ENCODE peak calls at places on chromosome 20, in eight cellular contexts. U, D, M, S, E, N, L and Q are unnamed samples.

GRCh38 chr20:57622579-57623381 is 2.6 kb upstream of the ZBP1 start:
- DNase-seq in L (no peak), E (no peak), N (peak; percentile 37), D (no peak), U (peak; percentile 56), S (no peak), M (peak; percentile 79), Q (peak; percentile 44)

GRCh38 chr20:62208805-62209755 is 11.0 kb downstream of the HRH3 start:
- DNase-seq in E (no peak), L (no peak), S (no peak), N (no peak), D (no peak), U (no peak), M (no peak), Q (no peak)

GRCh38 chr20:34703573-34704176 is 469 bp upstream of the TP53INP2 start:
- DNase-seq in M (peak; percentile 58), E (peak; percentile 22), D (peak; percentile 77), S (no peak), U (peak; percentile 29), N (peak; percentile 37), L (no peak), Q (peak; percentile 23)

GRCh38 chr20:42461965-42462593 is 727.6 kb downstream of the PTPRT start:
- DNase-seq in U (no peak), M (no peak), D (no peak), L (no peak), N (no peak), E (no peak), S (no peak), Q (no peak)

GRCh38 chr20:57900226-57900905 is 190.6 kb upstream of the PMEPA1 start:
- DNase-seq in S (no peak), D (peak; percentile 37), U (no peak), E (no peak), N (no peak), M (no peak), L (no peak), Q (no peak)

GRCh38 chr20:54704032-54704635 is 228.7 kb downstream of the DOK5 start:
- DNase-seq in L (no peak), D (no peak), E (no peak), M (no peak), N (no peak), U (no peak), S (no peak), Q (no peak)

GRCh38 chr20:14189794-14190402 is 147.5 kb downstream of the FLRT3 start:
- DNase-seq in M (no peak), U (no peak), N (peak; percentile 62), L (no peak), E (no peak), D (no peak), S (no peak), Q (no peak)

GRCh38 chr20:2596673-2597279 is 55.7 kb upstream of the NOP56 start:
- DNase-seq in N (peak; percentile 5), D (no peak), E (no peak), L (no peak), M (no peak), U (no peak), S (no peak), Q (no peak)

GRCh38 chr20:1893721-1894470 is 1.3 kb upstream of the SIRPA start:
- DNase-seq in S (no peak), M (no peak), E (peak; percentile 39), U (no peak), L (no peak), N (no peak), D (peak; percentile 69), Q (no peak)

GRCh38 chr20:59678951-59679350 is 74.6 kb downstream of the PHACTR3 start:
- DNase-seq in N (no peak), D (no peak), E (no peak), L (no peak), S (no peak), U (no peak), M (no peak), Q (no peak)

GRCh38 chr20:50834599-50835005 is 39.7 kb downstream of the BCAS4 start:
- DNase-seq in S (no peak), L (no peak), D (no peak), M (no peak), U (no peak), N (peak; percentile 94), E (no peak), Q (no peak)

GRCh38 chr20:5973172-5973571 is 22.7 kb downstream of the MCM8 start:
- DNase-seq in L (no peak), D (no peak), M (no peak), U (no peak), S (no peak), N (peak; percentile 68), E (no peak), Q (no peak)

GRCh38 chr20:58213112-58213511 is 15.3 kb downstream of the ANKRD60 start:
- DNase-seq in U (no peak), E (no peak), M (no peak), S (no peak), D (no peak), L (no peak), N (no peak), Q (no peak)

GRCh38 chr20:25987073-25987927 is 290.6 kb upstream of the ZNF337 start:
- DNase-seq in E (peak; percentile 43), N (peak; percentile 10), U (peak; percentile 48), D (no peak), L (peak; percentile 35), S (no peak), M (peak; percentile 27), Q (peak; percentile 59)

GRCh38 chr20:17589161-17589834 is 19.4 kb downstream of the DSTN start:
- DNase-seq in E (no peak), D (no peak), S (no peak), M (no peak), U (no peak), N (no peak), L (no peak), Q (no peak)

GRCh38 chr20:36975085-36975829 is 23.7 kb upstream of the SAMHD1 start:
- DNase-seq in U (no peak), E (no peak), L (no peak), N (no peak), D (peak; percentile 14), M (peak; percentile 33), S (no peak), Q (no peak)

GRCh38 chr20:37395411-37395800 is 49.5 kb downstream of the SRC start:
- DNase-seq in D (no peak), U (peak; percentile 12), N (no peak), M (no peak), E (no peak), S (no peak), L (no peak), Q (no peak)

GRCh38 chr20:2626853-2627541 is 25.4 kb upstream of the NOP56 start:
- DNase-seq in D (no peak), U (no peak), L (no peak), N (peak; percentile 51), M (peak; percentile 74), S (no peak), E (no peak), Q (no peak)

GRCh38 chr20:49696594-49696993 is 17.1 kb downstream of the B4GALT5 start:
- DNase-seq in E (no peak), N (no peak), M (no peak), U (no peak), D (no peak), L (no peak), S (no peak), Q (no peak)

GRCh38 chr20:22466447-22467171 is 117.8 kb downstream of the FOXA2 start:
- DNase-seq in U (no peak), D (no peak), N (no peak), M (no peak), L (no peak), S (no peak), E (no peak), Q (no peak)

GRCh38 chr20:47137231-47137865 is 219.2 kb downstream of the ZMYND8 start:
- DNase-seq in L (no peak), D (no peak), N (peak; percentile 40), E (no peak), S (no peak), U (no peak), M (no peak), Q (no peak)

GRCh38 chr20:17568972-17569471 is 853 bp upstream of the DSTN start:
- DNase-seq in D (peak; percentile 98), U (peak; percentile 80), N (peak; percentile 99), E (peak; percentile 89), L (peak; percentile 82), S (peak; percentile 72), M (peak; percentile 90), Q (peak; percentile 80)

GRCh38 chr20:17456226-17456625 is 75.0 kb downstream of the BFSP1 start:
- DNase-seq in D (no peak), U (no peak), L (no peak), N (no peak), M (no peak), S (no peak), E (no peak), Q (no peak)

GRCh38 chr20:19827818-19828217 is 69.8 kb downstream of the RIN2 start:
- DNase-seq in N (no peak), D (no peak), L (no peak), M (no peak), U (no peak), E (no peak), S (no peak), Q (no peak)
- H3K4me3 ChIP-seq in N (no peak overlapping the region), D (no peak overlapping the region), L (no peak overlapping the region), M (no peak overlapping the region), U (no peak overlapping the region), E (no peak overlapping the region), S (no peak overlapping the region), Q (no peak overlapping the region)

GRCh38 chr20:53444386-53444785 is 149.3 kb downstream of the ZNF217 start:
- DNase-seq in L (peak; percentile 18), S (no peak), M (no peak), U (no peak), D (no peak), E (no peak), N (no peak), Q (peak; percentile 83)

GRCh38 chr20:53447271-53447670 is 146.4 kb downstream of the ZNF217 start:
- DNase-seq in D (no peak), L (no peak), N (no peak), E (no peak), S (no peak), U (no peak), M (no peak), Q (no peak)

GRCh38 chr20:53445276-53445675 is 148.4 kb downstream of the ZNF217 start:
- DNase-seq in U (no peak), M (no peak), S (no peak), D (no peak), E (no peak), L (no peak), N (no peak), Q (no peak)

GRCh38 chr20:53448426-53448825 is 145.2 kb downstream of the ZNF217 start:
- DNase-seq in D (no peak), S (no peak), M (no peak), N (no peak), U (no peak), L (no peak), E (no peak), Q (no peak)

GRCh38 chr20:53448875-53449274 is 144.8 kb downstream of the ZNF217 start:
- DNase-seq in N (no peak), S (no peak), L (no peak), D (no peak), U (no peak), E (no peak), M (no peak), Q (no peak)
- H3K9me3 ChIP-seq in N (no peaks in the 10 kb centered on the region), S (no peaks in the 10 kb centered on the region), L (no peaks in the 10 kb centered on the region), D (no peaks in the 10 kb centered on the region), U (no peaks in the 10 kb centered on the region), E (peaks cover 6% of the 10 kb centered on the region), M (peaks cover 9% of the 10 kb centered on the region), Q (no peaks in the 10 kb centered on the region)

GRCh38 chr20:33008336-33009213 is 1.1 kb downstream of the BPIFB2 start:
- DNase-seq in U (no peak), L (no peak), E (no peak), M (no peak), N (no peak), D (no peak), S (no peak), Q (no peak)
- TF ChIP-seq POLR2A in U (no peak), L (no peak), E (no peak), M (no peak), N (no peak), D (no peak), S (no peak), Q (no peak)

GRCh38 chr20:31595380-31595653 is 9.8 kb upstream of the ID1 start:
- DNase-seq in M (no peak), D (no peak), E (no peak), S (no peak), U (no peak), L (no peak), N (no peak), Q (no peak)
- H3K4me3 ChIP-seq in M (no peak overlapping the region), D (no peak overlapping the region), E (no peak overlapping the region), S (no peak overlapping the region), U (no peak overlapping the region), L (no peak overlapping the region), N (no peak overlapping the region), Q (no peak overlapping the region)